ENCODE peak calls at places on chromosomes 6 and 20, in ten cellular contexts. H, A, B, W, P, U, F, R, T and Q are unnamed samples.

GRCh38 chr6:21158873-21159272 is 434.7 kb upstream of the SOX4 start:
- DNase-seq in R (no peak), U (no peak), A (no peak), P (no peak), T (no peak), W (no peak), H (no peak), B (no peak), F (no peak), Q (no peak)

GRCh38 chr20:21505810-21506530 is 7.9 kb downstream of the NKX2-2 start:
- DNase-seq in W (peak), P (peak), U (peak), H (no peak), R (peak), T (peak), B (peak), F (no peak), A (no peak), Q (peak)

GRCh38 chr6:41176189-41176588 is 13.3 kb upstream of the TREM2 start:
- DNase-seq in P (no peak), U (no peak), F (no peak), R (no peak), H (peak), T (no peak), W (no peak), B (no peak), A (no peak), Q (no peak)

GRCh38 chr6:158255280-158255973 is 56.8 kb upstream of the TULP4 start:
- DNase-seq in A (no peak), T (no peak), B (no peak), U (no peak), W (no peak), F (no peak), H (no peak), R (no peak), P (no peak), Q (no peak)

GRCh38 chr6:138486249-138487121 is 12.8 kb downstream of the NHSL1 start:
- DNase-seq in A (no peak), P (no peak), W (no peak), U (no peak), R (no peak), T (no peak), H (no peak), F (no peak), B (no peak), Q (no peak)

GRCh38 chr6:169993861-169994481 is 242.5 kb downstream of the ERMARD start:
- DNase-seq in F (peak), T (no peak), W (no peak), B (no peak), A (no peak), U (no peak), H (peak), R (no peak), P (no peak), Q (peak)

GRCh38 chr20:37911262-37911661 is 8.3 kb downstream of the VSTM2L start:
- DNase-seq in U (no peak), R (no peak), P (no peak), H (no peak), W (no peak), A (no peak), F (no peak), T (no peak), B (no peak), Q (no peak)

GRCh38 chr6:100593522-100593921 is 128.8 kb upstream of the SIM1 start:
- DNase-seq in H (no peak), U (no peak), A (no peak), W (no peak), T (no peak), R (no peak), B (no peak), F (no peak), P (no peak), Q (no peak)

GRCh38 chr6:45377555-45378323 is at the start of gene SUPT3H:
- DNase-seq in U (peak), R (peak), T (peak), A (peak), F (peak), W (peak), H (peak), P (peak), B (peak), Q (peak)

GRCh38 chr6:106510090-106510970 is 119.0 kb downstream of the RTN4IP1 start:
- DNase-seq in W (peak), T (peak), P (peak), R (no peak), B (peak), H (peak), F (no peak), A (peak), U (peak), Q (peak)